ENCODE peak calls at places on chromosomes 1 and 21, in six cellular contexts. Z is GM23338, P is Calu3, L is T1000, E is T-cell, U is GM04504. F is an unnamed sample.

GRCh38 chr1:41783189-41783639 is 135.5 kb downstream of the HIVEP3 start:
- DNase-seq in Z (no peak), L (peak; percentile 76), P (no peak), U (peak; percentile 79), E (no peak), F (peak; percentile 41)

GRCh38 chr21:26961704-26962103 is 5.2 kb downstream of the ADAMTS5 start:
- DNase-seq in Z (peak; percentile 83), U (no peak), L (no peak), E (no peak), P (no peak), F (no peak)

GRCh38 chr21:45142916-45143315 is 68.5 kb downstream of the ADARB1 start:
- DNase-seq in E (no peak), Z (no peak), P (no peak), L (no peak), U (no peak), F (no peak)

GRCh38 chr21:15015622-15016471 is 49.0 kb downstream of the NRIP1 start:
- DNase-seq in E (no peak), L (no peak), U (peak; percentile 92), P (no peak), Z (no peak), F (no peak)

GRCh38 chr1:60763713-60764112 is 318.6 kb upstream of the NFIA start:
- DNase-seq in Z (no peak), E (no peak), U (no peak), P (no peak), L (no peak), F (no peak)

GRCh38 chr1:155062151-155062686 is 1.3 kb upstream of the EFNA4 start:
- DNase-seq in U (no peak), P (no peak), Z (peak; percentile 88), E (no peak), L (no peak), F (peak; percentile 73)

GRCh38 chr21:34613679-34614442 is 1.1 kb downstream of the RCAN1 start:
- DNase-seq in L (no peak), E (no peak), Z (no peak), U (no peak), P (peak; percentile 2), F (peak; percentile 32)

GRCh38 chr1:179298952-179299351 is 5.4 kb downstream of the SOAT1 start:
- DNase-seq in E (peak; percentile 10), L (no peak), P (no peak), U (no peak), Z (no peak), F (no peak)

GRCh38 chr1:70353641-70354331 is 736 bp downstream of the ANKRD13C start:
- DNase-seq in E (no peak), L (peak; percentile 48), Z (peak; percentile 41), P (peak; percentile 31), U (peak; percentile 19), F (peak; percentile 38)

GRCh38 chr1:29808141-29808995 is 572.0 kb downstream of the PTPRU start:
- DNase-seq in E (no peak), L (no peak), Z (no peak), P (no peak), U (no peak), F (no peak)

GRCh38 chr1:58702766-58703165 is 2.9 kb upstream of the MYSM1 start:
- DNase-seq in P (no peak), L (no peak), E (no peak), U (no peak), Z (no peak), F (no peak)

GRCh38 chr1:117780981-117781475 is 148.4 kb downstream of the GDAP2 start:
- DNase-seq in Z (no peak), P (no peak), U (peak; percentile 42), E (no peak), L (no peak), F (peak; percentile 36)

GRCh38 chr1:30386145-30386926 is 337.0 kb downstream of the MATN1 start:
- DNase-seq in E (no peak), Z (no peak), L (no peak), U (no peak), P (no peak), F (no peak)

GRCh38 chr1:159040206-159040605 is 30.5 kb downstream of the IFI16 start:
- DNase-seq in L (no peak), Z (no peak), E (no peak), P (no peak), U (no peak), F (no peak)

GRCh38 chr1:38686306-38687255 is 173.0 kb downstream of the RRAGC start:
- DNase-seq in Z (no peak), L (no peak), E (no peak), U (no peak), P (no peak), F (no peak)

GRCh38 chr21:45011911-45012660 is 62.3 kb upstream of the ADARB1 start:
- DNase-seq in E (no peak), L (peak; percentile 88), P (peak; percentile 58), Z (peak; percentile 87), U (peak; percentile 80), F (peak; percentile 93)

GRCh38 chr1:92424376-92424775 is 62.3 kb downstream of the GFI1 start:
- DNase-seq in P (no peak), E (no peak), Z (no peak), U (no peak), L (no peak), F (no peak)